ENCODE peak calls at places on chromosomes 13 and 19, in six cellular contexts. J is kidney epithelial cell, C is ascending aorta, I is Peyer's patch, K is body of pancreas, T is gastrocnemius medialis. R is an unnamed sample.

GRCh38 chr13:25214371-25215252 is 42.5 kb upstream of the AMER2 start:
- DNase-seq in I (no peak), C (peak; percentile 19), T (peak; percentile 70), K (no peak), J (no peak), R (peak; percentile 24)

GRCh38 chr13:96130818-96131217 is 40.9 kb downstream of the HS6ST3 start:
- DNase-seq in I (no peak), T (no peak), C (no peak), J (no peak), K (no peak), R (no peak)

GRCh38 chr19:45972081-45972943 is 1.4 kb downstream of the NOVA2 start:
- DNase-seq in T (no peak), J (no peak), I (no peak), C (no peak), K (no peak), R (no peak)

GRCh38 chr19:46931197-46931596 is 70.4 kb downstream of the ARHGAP35 start:
- DNase-seq in K (no peak), C (no peak), I (no peak), T (no peak), J (no peak), R (no peak)

GRCh38 chr19:2399582-2399981 is 27.8 kb downstream of the TIMM13 start:
- DNase-seq in I (no peak), J (no peak), T (no peak), K (no peak), C (no peak), R (no peak)

GRCh38 chr13:97306646-97307045 is 84.5 kb downstream of the MBNL2 start:
- DNase-seq in K (no peak), I (no peak), C (no peak), J (no peak), T (no peak), R (no peak)

GRCh38 chr13:24716011-24716410 is 35.8 kb downstream of the ATP12A start:
- DNase-seq in T (no peak), I (no peak), J (no peak), C (peak; percentile 24), K (no peak), R (no peak)

GRCh38 chr13:59545007-59545406 is 618.7 kb downstream of the DIAPH3 start:
- DNase-seq in C (no peak), T (no peak), I (no peak), J (no peak), K (no peak), R (no peak)

GRCh38 chr19:38247126-38247525 is 9.0 kb downstream of the PPP1R14A start:
- DNase-seq in T (no peak), J (no peak), K (no peak), C (no peak), I (no peak), R (no peak)

GRCh38 chr19:50268046-50268445 is 61.1 kb downstream of the KCNC3 start:
- DNase-seq in T (no peak), I (no peak), J (no peak), K (no peak), C (no peak), R (no peak)

GRCh38 chr19:15551183-15552004 is 43.1 kb downstream of the CYP4F22 start:
- DNase-seq in J (no peak), K (peak; percentile 26), C (peak; percentile 66), I (peak; percentile 31), T (no peak), R (no peak)

GRCh38 chr13:60990032-60990733 is 425.5 kb downstream of the PCDH20 start:
- DNase-seq in T (no peak), J (no peak), K (peak; percentile 19), C (no peak), I (no peak), R (no peak)

GRCh38 chr19:46288896-46289588 is 7.8 kb upstream of the HIF3A start:
- DNase-seq in K (no peak), T (no peak), I (no peak), J (peak; percentile 67), C (no peak), R (peak; percentile 52)

GRCh38 chr19:48510421-48511268 is 990 bp downstream of the LMTK3 start:
- DNase-seq in J (no peak), K (peak; percentile 66), T (peak; percentile 58), C (peak; percentile 81), I (peak; percentile 74), R (no peak)

GRCh38 chr13:51782026-51782710 is 21.8 kb downstream of the DHRS12 start:
- DNase-seq in J (no peak), I (no peak), K (peak; percentile 97), T (no peak), C (no peak), R (no peak)

GRCh38 chr13:20392530-20392929 is 133.1 kb downstream of the CRYL1 start:
- DNase-seq in T (no peak), K (no peak), I (no peak), C (no peak), J (no peak), R (no peak)

GRCh38 chr13:23724196-23724970 is 154.2 kb downstream of the TNFRSF19 start:
- DNase-seq in I (no peak), C (no peak), T (no peak), J (no peak), K (no peak), R (no peak)

GRCh38 chr13:70333752-70334151 is 225.5 kb upstream of the KLHL1 start:
- DNase-seq in I (no peak), T (no peak), K (no peak), J (no peak), C (no peak), R (no peak)

GRCh38 chr19:5060591-5061339 is 91.9 kb downstream of the KDM4B start:
- DNase-seq in I (no peak), J (no peak), C (no peak), K (no peak), T (peak; percentile 92), R (no peak)

GRCh38 chr19:29662604-29663404 is 2.5 kb upstream of the PLEKHF1 start:
- DNase-seq in K (peak; percentile 86), T (peak; percentile 71), C (peak; percentile 91), J (peak; percentile 63), I (no peak), R (peak; percentile 81)

GRCh38 chr13:58992478-58993042 is 1171.2 kb downstream of the DIAPH3 start:
- DNase-seq in K (no peak), I (no peak), C (no peak), T (no peak), J (no peak), R (no peak)

GRCh38 chr13:101946411-101946810 is 455.4 kb downstream of the FGF14 start:
- DNase-seq in C (no peak), K (no peak), T (no peak), J (no peak), I (no peak), R (no peak)

GRCh38 chr19:9857920-9858746 is 23.0 kb downstream of the PIN1 start:
- DNase-seq in I (no peak), K (no peak), J (no peak), C (no peak), T (no peak), R (no peak)

GRCh38 chr13:94346261-94347019 is 133.0 kb downstream of the DCT start:
- DNase-seq in C (no peak), T (no peak), K (no peak), I (no peak), J (no peak), R (no peak)

GRCh38 chr19:43574424-43575155 is 737 bp downstream of the XRCC1 start:
- DNase-seq in C (no peak), J (no peak), I (no peak), T (no peak), K (no peak), R (no peak)

GRCh38 chr13:19818223-19818842 is 35.6 kb upstream of the PSPC1 start:
- DNase-seq in C (no peak), K (peak; percentile 47), I (no peak), J (no peak), T (no peak), R (no peak)

DNA sequence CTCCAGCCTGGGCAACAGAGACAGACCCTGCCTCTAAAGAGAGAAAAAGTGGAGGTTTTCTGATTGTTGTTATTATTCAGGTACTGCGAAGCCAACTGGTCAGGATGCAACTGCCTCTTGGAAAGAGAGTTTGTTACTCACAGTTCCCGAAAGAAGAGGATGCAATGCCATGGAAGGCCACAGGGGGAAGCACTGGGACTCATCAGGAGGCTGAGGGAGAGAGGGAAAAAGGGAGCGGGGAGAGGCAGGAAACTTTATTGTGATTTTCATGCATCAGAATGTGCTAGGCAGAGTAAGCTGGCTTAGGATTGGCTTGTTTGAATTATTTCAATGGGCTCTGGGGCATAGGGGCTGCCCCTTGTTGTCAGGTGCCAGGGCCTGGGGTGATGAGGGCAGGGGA is 27.6 kb downstream of the MYO9B start:
- DNase-seq in C (no peak), T (no peak), K (no peak), I (no peak), J (no peak), R (no peak)
- H3K36me3 ChIP-seq in C (peaks cover 35% of the 10 kb centered on the region), T (no peaks in the 10 kb centered on the region), K (no peaks in the 10 kb centered on the region), I (no peaks in the 10 kb centered on the region), J (peaks cover 2% of the 10 kb centered on the region), R (peaks cover 19% of the 10 kb centered on the region)

GRCh38 chr13:45700971-45701900 is 884 bp upstream of the CBY2 start:
- DNase-seq in C (no peak), I (no peak), T (no peak), K (no peak), J (no peak), R (no peak)
- TF ChIP-seq CTCF in C (no peak), I (no peak), T (no peak), K (no peak), J (no peak), R (no peak)

DNA sequence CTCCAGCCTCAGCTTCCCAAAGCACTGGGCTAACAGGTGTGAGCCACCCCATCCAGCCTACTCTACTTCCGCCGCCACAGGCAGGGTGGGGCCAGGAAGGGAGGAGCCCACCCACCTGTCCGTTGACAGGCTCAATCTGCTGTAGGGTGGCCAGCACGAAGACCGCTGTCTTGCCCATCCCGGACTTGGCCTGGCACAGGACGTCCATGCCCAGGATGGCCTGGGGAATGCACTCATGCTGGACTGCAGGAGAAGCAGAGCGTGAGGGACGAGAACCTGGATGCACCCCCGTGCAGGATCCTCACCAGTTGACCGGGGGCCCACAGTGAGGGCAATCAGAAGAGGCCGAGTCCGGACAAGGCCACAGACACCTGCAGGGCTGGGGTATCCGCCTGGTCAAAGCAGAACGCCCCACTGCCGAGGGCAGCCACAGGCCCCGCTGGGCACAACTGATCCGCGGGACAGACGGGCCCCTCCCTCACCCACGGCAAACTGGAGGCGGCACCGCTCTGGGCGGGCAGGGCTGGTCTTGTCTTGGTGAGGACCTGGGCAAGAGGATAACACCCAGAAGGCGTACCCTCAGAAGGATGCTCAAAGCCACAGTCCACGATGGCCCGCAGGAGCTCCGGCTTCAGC is 6.6 kb downstream of the DDX39A start:
- DNase-seq in T (no peak), C (no peak), J (no peak), I (no peak), K (no peak), R (no peak)
- H3K36me3 ChIP-seq in T (no peaks in the 10 kb centered on the region), C (peaks cover 58% of the 10 kb centered on the region), J (peaks cover 11% of the 10 kb centered on the region), I (no peaks in the 10 kb centered on the region), K (peaks cover 30% of the 10 kb centered on the region), R (peaks cover 43% of the 10 kb centered on the region)

GRCh38 chr13:65985632-65986031 is 1244.5 kb downstream of the PCDH9 start:
- DNase-seq in T (no peak), I (no peak), K (no peak), C (no peak), J (no peak), R (no peak)
- TF ChIP-seq CTCF in T (no peak), I (no peak), K (no peak), C (no peak), J (peak; percentile 4), R (no peak)

DNA sequence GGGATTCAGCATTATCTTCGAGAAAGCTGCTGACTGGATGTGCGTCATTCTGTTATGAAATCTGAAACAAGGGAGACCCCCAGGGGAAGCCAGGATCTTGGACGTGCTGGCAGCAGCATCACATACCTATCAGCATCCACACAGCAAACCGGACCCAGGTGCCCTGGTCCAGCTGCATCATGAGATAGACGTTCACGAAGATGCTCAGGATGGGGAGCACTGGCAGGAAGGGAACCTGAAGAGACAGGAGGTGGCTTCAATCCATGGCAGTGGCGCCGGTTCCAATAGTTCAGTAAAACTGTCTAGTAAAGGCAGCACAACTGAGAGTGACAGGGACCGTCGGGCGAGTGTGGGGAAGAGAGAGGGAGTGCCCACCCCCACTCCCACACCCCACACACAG is 79.5 kb downstream of the SLC7A1 start:
- DNase-seq in C (no peak), I (no peak), T (no peak), J (no peak), K (no peak), R (no peak)
- H3K36me3 ChIP-seq in C (peaks cover 56% of the 10 kb centered on the region), I (no peaks in the 10 kb centered on the region), T (no peaks in the 10 kb centered on the region), J (peaks cover 3% of the 10 kb centered on the region), K (no peaks in the 10 kb centered on the region), R (peaks cover 37% of the 10 kb centered on the region)

R was measured in BJ.